ENCODE peak calls at places on chromosome 1, in six cellular contexts. One of them, this sample, is unnamed.

GRCh38 chr1:207268337-207268736 is 53.1 kb upstream of the CD55 start:
- DNase-seq in activated CD8-positive, alpha-beta memory T cell treated with anti-CD3 and anti-CD28 coated beads, Interleukin-2, amount 50 U/mL, for 48 hours: no peak
- DNase-seq in EH: no peak
- DNase-seq in natural killer cell treated with Interleukin-12 subunit alpha and Interleukin-12 subunit beta and Interleukin-15 and Interleukin-18, amount 100 ng/mL, for 72 hours: no peak
- DNase-seq in cardiac septum: no peak
- DNase-seq in NCI-H345: no peak
- DNase-seq in this sample: no peak

GRCh38 chr1:204323887-204324286 is 35.8 kb downstream of the PLEKHA6 start:
- DNase-seq in activated CD8-positive, alpha-beta memory T cell treated with anti-CD3 and anti-CD28 coated beads, Interleukin-2, amount 50 U/mL, for 48 hours: peak
- DNase-seq in EH: peak
- DNase-seq in natural killer cell treated with Interleukin-12 subunit alpha and Interleukin-12 subunit beta and Interleukin-15 and Interleukin-18, amount 100 ng/mL, for 72 hours: no peak
- DNase-seq in cardiac septum: no peak
- DNase-seq in NCI-H345: no peak
- DNase-seq in this sample: peak

GRCh38 chr1:204927673-204928641 is 57.3 kb downstream of the NFASC start:
- DNase-seq in activated CD8-positive, alpha-beta memory T cell treated with anti-CD3 and anti-CD28 coated beads, Interleukin-2, amount 50 U/mL, for 48 hours: no peak
- DNase-seq in EH: no peak
- DNase-seq in natural killer cell treated with Interleukin-12 subunit alpha and Interleukin-12 subunit beta and Interleukin-15 and Interleukin-18, amount 100 ng/mL, for 72 hours: no peak
- DNase-seq in cardiac septum: no peak
- DNase-seq in NCI-H345: no peak
- DNase-seq in this sample: no peak

GRCh38 chr1:10399487-10399917 is 638 bp downstream of the PGD start:
- DNase-seq in activated CD8-positive, alpha-beta memory T cell treated with anti-CD3 and anti-CD28 coated beads, Interleukin-2, amount 50 U/mL, for 48 hours: peak
- DNase-seq in EH: peak
- DNase-seq in natural killer cell treated with Interleukin-12 subunit alpha and Interleukin-12 subunit beta and Interleukin-15 and Interleukin-18, amount 100 ng/mL, for 72 hours: no peak
- DNase-seq in cardiac septum: peak
- DNase-seq in NCI-H345: no peak
- DNase-seq in this sample: peak

GRCh38 chr1:75503221-75503974 is 107.5 kb downstream of the SLC44A5 start:
- DNase-seq in activated CD8-positive, alpha-beta memory T cell treated with anti-CD3 and anti-CD28 coated beads, Interleukin-2, amount 50 U/mL, for 48 hours: no peak
- DNase-seq in EH: no peak
- DNase-seq in natural killer cell treated with Interleukin-12 subunit alpha and Interleukin-12 subunit beta and Interleukin-15 and Interleukin-18, amount 100 ng/mL, for 72 hours: no peak
- DNase-seq in cardiac septum: no peak
- DNase-seq in NCI-H345: no peak
- DNase-seq in this sample: no peak

GRCh38 chr1:115133440-115133839 is 44.1 kb upstream of the TSPAN2 start:
- DNase-seq in activated CD8-positive, alpha-beta memory T cell treated with anti-CD3 and anti-CD28 coated beads, Interleukin-2, amount 50 U/mL, for 48 hours: no peak
- DNase-seq in EH: peak
- DNase-seq in natural killer cell treated with Interleukin-12 subunit alpha and Interleukin-12 subunit beta and Interleukin-15 and Interleukin-18, amount 100 ng/mL, for 72 hours: no peak
- DNase-seq in cardiac septum: no peak
- DNase-seq in NCI-H345: no peak
- DNase-seq in this sample: peak

GRCh38 chr1:61083014-61083798 is 845 bp downstream of the NFIA start:
- DNase-seq in activated CD8-positive, alpha-beta memory T cell treated with anti-CD3 and anti-CD28 coated beads, Interleukin-2, amount 50 U/mL, for 48 hours: peak
- DNase-seq in EH: peak
- DNase-seq in natural killer cell treated with Interleukin-12 subunit alpha and Interleukin-12 subunit beta and Interleukin-15 and Interleukin-18, amount 100 ng/mL, for 72 hours: no peak
- DNase-seq in cardiac septum: no peak
- DNase-seq in NCI-H345: peak
- DNase-seq in this sample: no peak

GRCh38 chr1:43273708-43274107 is 3.9 kb downstream of the TMEM125 start:
- DNase-seq in activated CD8-positive, alpha-beta memory T cell treated with anti-CD3 and anti-CD28 coated beads, Interleukin-2, amount 50 U/mL, for 48 hours: no peak
- DNase-seq in EH: no peak
- DNase-seq in natural killer cell treated with Interleukin-12 subunit alpha and Interleukin-12 subunit beta and Interleukin-15 and Interleukin-18, amount 100 ng/mL, for 72 hours: no peak
- DNase-seq in cardiac septum: peak
- DNase-seq in NCI-H345: no peak
- DNase-seq in this sample: no peak

GRCh38 chr1:197544130-197544529 is 231.2 kb downstream of the DENND1B start:
- DNase-seq in activated CD8-positive, alpha-beta memory T cell treated with anti-CD3 and anti-CD28 coated beads, Interleukin-2, amount 50 U/mL, for 48 hours: no peak
- DNase-seq in EH: no peak
- DNase-seq in natural killer cell treated with Interleukin-12 subunit alpha and Interleukin-12 subunit beta and Interleukin-15 and Interleukin-18, amount 100 ng/mL, for 72 hours: no peak
- DNase-seq in cardiac septum: no peak
- DNase-seq in NCI-H345: no peak
- DNase-seq in this sample: no peak

GRCh38 chr1:166272851-166273250 is 106.0 kb upstream of the FAM78B start:
- DNase-seq in activated CD8-positive, alpha-beta memory T cell treated with anti-CD3 and anti-CD28 coated beads, Interleukin-2, amount 50 U/mL, for 48 hours: no peak
- DNase-seq in EH: no peak
- DNase-seq in natural killer cell treated with Interleukin-12 subunit alpha and Interleukin-12 subunit beta and Interleukin-15 and Interleukin-18, amount 100 ng/mL, for 72 hours: no peak
- DNase-seq in cardiac septum: no peak
- DNase-seq in NCI-H345: no peak
- DNase-seq in this sample: no peak

GRCh38 chr1:29245261-29245660 is 8.9 kb downstream of the PTPRU start:
- DNase-seq in activated CD8-positive, alpha-beta memory T cell treated with anti-CD3 and anti-CD28 coated beads, Interleukin-2, amount 50 U/mL, for 48 hours: no peak
- DNase-seq in EH: no peak
- DNase-seq in natural killer cell treated with Interleukin-12 subunit alpha and Interleukin-12 subunit beta and Interleukin-15 and Interleukin-18, amount 100 ng/mL, for 72 hours: no peak
- DNase-seq in cardiac septum: peak
- DNase-seq in NCI-H345: no peak
- DNase-seq in this sample: no peak

GRCh38 chr1:1989102-1989542 is 14.5 kb downstream of the CFAP74 start:
- DNase-seq in activated CD8-positive, alpha-beta memory T cell treated with anti-CD3 and anti-CD28 coated beads, Interleukin-2, amount 50 U/mL, for 48 hours: no peak
- DNase-seq in EH: no peak
- DNase-seq in natural killer cell treated with Interleukin-12 subunit alpha and Interleukin-12 subunit beta and Interleukin-15 and Interleukin-18, amount 100 ng/mL, for 72 hours: no peak
- DNase-seq in cardiac septum: no peak
- DNase-seq in NCI-H345: peak
- DNase-seq in this sample: peak

GRCh38 chr1:106755682-106756406 is 300.6 kb upstream of the PRMT6 start:
- DNase-seq in activated CD8-positive, alpha-beta memory T cell treated with anti-CD3 and anti-CD28 coated beads, Interleukin-2, amount 50 U/mL, for 48 hours: no peak
- DNase-seq in EH: peak
- DNase-seq in natural killer cell treated with Interleukin-12 subunit alpha and Interleukin-12 subunit beta and Interleukin-15 and Interleukin-18, amount 100 ng/mL, for 72 hours: no peak
- DNase-seq in cardiac septum: no peak
- DNase-seq in NCI-H345: no peak
- DNase-seq in this sample: peak

GRCh38 chr1:212605441-212605976 is 3.1 kb upstream of the ATF3 start:
- DNase-seq in activated CD8-positive, alpha-beta memory T cell treated with anti-CD3 and anti-CD28 coated beads, Interleukin-2, amount 50 U/mL, for 48 hours: no peak
- DNase-seq in EH: peak
- DNase-seq in natural killer cell treated with Interleukin-12 subunit alpha and Interleukin-12 subunit beta and Interleukin-15 and Interleukin-18, amount 100 ng/mL, for 72 hours: no peak
- DNase-seq in cardiac septum: no peak
- DNase-seq in NCI-H345: no peak
- DNase-seq in this sample: no peak

GRCh38 chr1:18941221-18942141 is 15.0 kb downstream of the IFFO2 start:
- DNase-seq in activated CD8-positive, alpha-beta memory T cell treated with anti-CD3 and anti-CD28 coated beads, Interleukin-2, amount 50 U/mL, for 48 hours: no peak
- DNase-seq in EH: peak
- DNase-seq in natural killer cell treated with Interleukin-12 subunit alpha and Interleukin-12 subunit beta and Interleukin-15 and Interleukin-18, amount 100 ng/mL, for 72 hours: no peak
- DNase-seq in cardiac septum: no peak
- DNase-seq in NCI-H345: peak
- DNase-seq in this sample: peak

GRCh38 chr1:41626616-41627375 is 142.3 kb upstream of the EDN2 start:
- DNase-seq in activated CD8-positive, alpha-beta memory T cell treated with anti-CD3 and anti-CD28 coated beads, Interleukin-2, amount 50 U/mL, for 48 hours: peak
- DNase-seq in EH: peak
- DNase-seq in natural killer cell treated with Interleukin-12 subunit alpha and Interleukin-12 subunit beta and Interleukin-15 and Interleukin-18, amount 100 ng/mL, for 72 hours: peak
- DNase-seq in cardiac septum: no peak
- DNase-seq in NCI-H345: no peak
- DNase-seq in this sample: peak

GRCh38 chr1:18612088-18612487 is 18.6 kb upstream of the PAX7 start:
- DNase-seq in activated CD8-positive, alpha-beta memory T cell treated with anti-CD3 and anti-CD28 coated beads, Interleukin-2, amount 50 U/mL, for 48 hours: no peak
- DNase-seq in EH: no peak
- DNase-seq in natural killer cell treated with Interleukin-12 subunit alpha and Interleukin-12 subunit beta and Interleukin-15 and Interleukin-18, amount 100 ng/mL, for 72 hours: no peak
- DNase-seq in cardiac septum: no peak
- DNase-seq in NCI-H345: no peak
- DNase-seq in this sample: no peak

GRCh38 chr1:182739545-182739944 is 50.0 kb upstream of the NPL start:
- DNase-seq in activated CD8-positive, alpha-beta memory T cell treated with anti-CD3 and anti-CD28 coated beads, Interleukin-2, amount 50 U/mL, for 48 hours: no peak
- DNase-seq in EH: no peak
- DNase-seq in natural killer cell treated with Interleukin-12 subunit alpha and Interleukin-12 subunit beta and Interleukin-15 and Interleukin-18, amount 100 ng/mL, for 72 hours: no peak
- DNase-seq in cardiac septum: no peak
- DNase-seq in NCI-H345: no peak
- DNase-seq in this sample: no peak

GRCh38 chr1:66980745-66981367 is 56.1 kb downstream of the MIER1 start:
- DNase-seq in activated CD8-positive, alpha-beta memory T cell treated with anti-CD3 and anti-CD28 coated beads, Interleukin-2, amount 50 U/mL, for 48 hours: no peak
- DNase-seq in EH: peak
- DNase-seq in natural killer cell treated with Interleukin-12 subunit alpha and Interleukin-12 subunit beta and Interleukin-15 and Interleukin-18, amount 100 ng/mL, for 72 hours: no peak
- DNase-seq in cardiac septum: no peak
- DNase-seq in NCI-H345: no peak
- DNase-seq in this sample: peak

GRCh38 chr1:116131866-116132605 is 20.8 kb downstream of the MAB21L3 start:
- DNase-seq in activated CD8-positive, alpha-beta memory T cell treated with anti-CD3 and anti-CD28 coated beads, Interleukin-2, amount 50 U/mL, for 48 hours: no peak
- DNase-seq in EH: no peak
- DNase-seq in natural killer cell treated with Interleukin-12 subunit alpha and Interleukin-12 subunit beta and Interleukin-15 and Interleukin-18, amount 100 ng/mL, for 72 hours: no peak
- DNase-seq in cardiac septum: no peak
- DNase-seq in NCI-H345: no peak
- DNase-seq in this sample: no peak

GRCh38 chr1:12031039-12031980 is 12.0 kb downstream of the MIIP start:
- DNase-seq in activated CD8-positive, alpha-beta memory T cell treated with anti-CD3 and anti-CD28 coated beads, Interleukin-2, amount 50 U/mL, for 48 hours: peak
- DNase-seq in EH: peak
- DNase-seq in natural killer cell treated with Interleukin-12 subunit alpha and Interleukin-12 subunit beta and Interleukin-15 and Interleukin-18, amount 100 ng/mL, for 72 hours: no peak
- DNase-seq in cardiac septum: no peak
- DNase-seq in NCI-H345: no peak
- DNase-seq in this sample: peak

GRCh38 chr1:41485605-41486004 is 1.1 kb upstream of the EDN2 start:
- DNase-seq in activated CD8-positive, alpha-beta memory T cell treated with anti-CD3 and anti-CD28 coated beads, Interleukin-2, amount 50 U/mL, for 48 hours: no peak
- DNase-seq in EH: peak
- DNase-seq in natural killer cell treated with Interleukin-12 subunit alpha and Interleukin-12 subunit beta and Interleukin-15 and Interleukin-18, amount 100 ng/mL, for 72 hours: no peak
- DNase-seq in cardiac septum: no peak
- DNase-seq in NCI-H345: no peak
- DNase-seq in this sample: peak

GRCh38 chr1:230735447-230735846 is 11.7 kb upstream of the CAPN9 start:
- DNase-seq in activated CD8-positive, alpha-beta memory T cell treated with anti-CD3 and anti-CD28 coated beads, Interleukin-2, amount 50 U/mL, for 48 hours: no peak
- DNase-seq in EH: no peak
- DNase-seq in natural killer cell treated with Interleukin-12 subunit alpha and Interleukin-12 subunit beta and Interleukin-15 and Interleukin-18, amount 100 ng/mL, for 72 hours: no peak
- DNase-seq in cardiac septum: no peak
- DNase-seq in NCI-H345: no peak
- DNase-seq in this sample: no peak

GRCh38 chr1:180167721-180168467 is 13.2 kb downstream of the QSOX1 start:
- DNase-seq in activated CD8-positive, alpha-beta memory T cell treated with anti-CD3 and anti-CD28 coated beads, Interleukin-2, amount 50 U/mL, for 48 hours: no peak
- DNase-seq in EH: no peak
- DNase-seq in natural killer cell treated with Interleukin-12 subunit alpha and Interleukin-12 subunit beta and Interleukin-15 and Interleukin-18, amount 100 ng/mL, for 72 hours: no peak
- DNase-seq in cardiac septum: peak
- DNase-seq in NCI-H345: no peak
- DNase-seq in this sample: no peak

GRCh38 chr1:93328809-93329477 is 16.8 kb upstream of the DR1 start:
- DNase-seq in activated CD8-positive, alpha-beta memory T cell treated with anti-CD3 and anti-CD28 coated beads, Interleukin-2, amount 50 U/mL, for 48 hours: no peak
- DNase-seq in EH: peak
- DNase-seq in natural killer cell treated with Interleukin-12 subunit alpha and Interleukin-12 subunit beta and Interleukin-15 and Interleukin-18, amount 100 ng/mL, for 72 hours: no peak
- DNase-seq in cardiac septum: no peak
- DNase-seq in NCI-H345: no peak
- DNase-seq in this sample: peak

GRCh38 chr1:17162941-17163340 is 42.0 kb upstream of the PADI1 start:
- DNase-seq in activated CD8-positive, alpha-beta memory T cell treated with anti-CD3 and anti-CD28 coated beads, Interleukin-2, amount 50 U/mL, for 48 hours: no peak
- DNase-seq in EH: peak
- DNase-seq in natural killer cell treated with Interleukin-12 subunit alpha and Interleukin-12 subunit beta and Interleukin-15 and Interleukin-18, amount 100 ng/mL, for 72 hours: no peak
- DNase-seq in cardiac septum: no peak
- DNase-seq in NCI-H345: no peak
- DNase-seq in this sample: no peak

GRCh38 chr1:110125810-110126209 is 13.6 kb downstream of the UBL4B start:
- DNase-seq in activated CD8-positive, alpha-beta memory T cell treated with anti-CD3 and anti-CD28 coated beads, Interleukin-2, amount 50 U/mL, for 48 hours: no peak
- DNase-seq in EH: no peak
- DNase-seq in natural killer cell treated with Interleukin-12 subunit alpha and Interleukin-12 subunit beta and Interleukin-15 and Interleukin-18, amount 100 ng/mL, for 72 hours: no peak
- DNase-seq in cardiac septum: no peak
- DNase-seq in NCI-H345: peak
- DNase-seq in this sample: no peak

GRCh38 chr1:244207935-244208244 is 156.8 kb downstream of the ZBTB18 start:
- DNase-seq in activated CD8-positive, alpha-beta memory T cell treated with anti-CD3 and anti-CD28 coated beads, Interleukin-2, amount 50 U/mL, for 48 hours: no peak
- DNase-seq in EH: no peak
- DNase-seq in natural killer cell treated with Interleukin-12 subunit alpha and Interleukin-12 subunit beta and Interleukin-15 and Interleukin-18, amount 100 ng/mL, for 72 hours: no peak
- DNase-seq in cardiac septum: no peak
- DNase-seq in NCI-H345: no peak
- DNase-seq in this sample: peak

This sample was measured in fibroblast of lung.